ENCODE peak calls at places on chromosomes 13 and 19, in five cellular contexts. I is A673, N is psoas muscle, Z is testis, X is breast epithelium. H is an unnamed sample.

GRCh38 chr19:11342429-11342828 is 3.0 kb upstream of the RAB3D start:
- DNase-seq in I (no peak), N (no peak), Z (no peak), X (no peak), H (no peak)

GRCh38 chr13:80084086-80084676 is 256.7 kb downstream of the SPRY2 start:
- DNase-seq in I (peak; percentile 86), N (no peak), Z (no peak), X (no peak), H (no peak)

GRCh38 chr19:44785271-44785670 is 7.6 kb downstream of the CBLC start:
- DNase-seq in I (no peak), N (no peak), Z (no peak), X (no peak), H (no peak)

GRCh38 chr13:44011036-44011435 is 131.3 kb downstream of the LACC1 start:
- DNase-seq in I (no peak), N (no peak), Z (no peak), X (no peak), H (no peak)

GRCh38 chr13:94712287-94712811 is at the start of gene SOX21:
- DNase-seq in I (no peak), N (no peak), Z (no peak), X (no peak), H (no peak)

GRCh38 chr19:11159598-11160001 is 4.0 kb upstream of the SPC24 start:
- DNase-seq in I (no peak), N (peak; percentile 71), Z (no peak), X (no peak), H (no peak)

GRCh38 chr13:23510544-23510916 is 59.7 kb upstream of the TNFRSF19 start:
- DNase-seq in I (no peak), N (no peak), Z (no peak), X (no peak), H (no peak)

GRCh38 chr19:48918801-48919247 is 14.7 kb upstream of the DHDH start:
- DNase-seq in I (peak; percentile 70), N (no peak), Z (peak; percentile 75), X (no peak), H (no peak)

GRCh38 chr13:29494520-29494919 is 101.0 kb downstream of the SLC7A1 start:
- DNase-seq in I (no peak), N (no peak), Z (no peak), X (no peak), H (no peak)

GRCh38 chr13:76879211-76879875 is 6.9 kb downstream of the KCTD12 start:
- DNase-seq in I (peak; percentile 78), N (peak; percentile 65), Z (peak; percentile 40), X (no peak), H (peak; percentile 26)

GRCh38 chr19:14433454-14434156 is 499 bp downstream of the PKN1 start:
- DNase-seq in I (no peak), N (no peak), Z (peak; percentile 49), X (no peak), H (peak; percentile 45)

GRCh38 chr13:94195715-94196114 is 283.8 kb downstream of the DCT start:
- DNase-seq in I (no peak), N (no peak), Z (no peak), X (no peak), H (no peak)

GRCh38 chr13:26695891-26696311 is 64.7 kb downstream of the GPR12 start:
- DNase-seq in I (no peak), N (no peak), Z (no peak), X (no peak), H (no peak)

GRCh38 chr19:11138659-11139526 is 16.7 kb downstream of the SPC24 start:
- DNase-seq in I (peak; percentile 85), N (peak; percentile 87), Z (peak; percentile 60), X (no peak), H (no peak)

GRCh38 chr19:29404951-29405727 is 120.7 kb upstream of the VSTM2B start:
- DNase-seq in I (no peak), N (no peak), Z (peak; percentile 68), X (no peak), H (no peak)

GRCh38 chr19:2542341-2543069 is 66.6 kb downstream of the GADD45B start:
- DNase-seq in I (no peak), N (no peak), Z (no peak), X (no peak), H (no peak)

GRCh38 chr13:109787135-109787954 is 962 bp upstream of the IRS2 start:
- DNase-seq in I (peak; percentile 78), N (peak; percentile 31), Z (peak; percentile 43), X (no peak), H (peak; percentile 31)

GRCh38 chr13:112642061-112642460 is 47.8 kb upstream of the ATP11A start:
- DNase-seq in I (no peak), N (no peak), Z (no peak), X (peak; percentile 3), H (no peak)

GRCh38 chr19:15394426-15394825 is 14.8 kb upstream of the AKAP8 start:
- DNase-seq in I (no peak), N (no peak), Z (no peak), X (no peak), H (no peak)

GRCh38 chr19:28468701-28469459 is 744.1 kb downstream of the UQCRFS1 start:
- DNase-seq in I (no peak), N (no peak), Z (no peak), X (no peak), H (no peak)

GRCh38 chr19:8635422-8635821 is 5.0 kb downstream of the NFILZ start:
- DNase-seq in I (no peak), N (no peak), Z (no peak), X (no peak), H (no peak)

GRCh38 chr19:44748426-44749254 is at the start of gene BCL3:
- DNase-seq in I (no peak), N (peak; percentile 84), Z (peak; percentile 57), X (peak; percentile 68), H (peak; percentile 73)

GRCh38 chr19:13633109-13633508 is 126.8 kb upstream of the CACNA1A start:
- DNase-seq in I (peak; percentile 74), N (no peak), Z (no peak), X (no peak), H (no peak)

GRCh38 chr19:58379276-58379675 is 1.6 kb downstream of the ZNF837 start:
- DNase-seq in I (no peak), N (no peak), Z (no peak), X (no peak), H (no peak)

GRCh38 chr19:58382997-58383603 is 2.3 kb upstream of the ZNF837 start:
- DNase-seq in I (no peak), N (no peak), Z (no peak), X (no peak), H (no peak)

GRCh38 chr19:58381460-58382220 is 810 bp upstream of the ZNF837 start:
- DNase-seq in I (no peak), N (no peak), Z (no peak), X (no peak), H (no peak)

GRCh38 chr19:58380037-58380735 is 644 bp downstream of the ZNF837 start:
- DNase-seq in I (no peak), N (no peak), Z (no peak), X (no peak), H (no peak)

GRCh38 chr19:58380736-58381459 is at the start of gene ZNF837:
- DNase-seq in I (peak; percentile 100), N (peak; percentile 98), Z (peak; percentile 99), X (peak; percentile 99), H (peak; percentile 96)
- TF ChIP-seq CTCF in I (no peak), N (no peak), Z (no peak), X (peak; percentile 31), H (no peak)

GRCh38 chr19:32464279-32464678 is 58.7 kb downstream of the DPY19L3 start:
- DNase-seq in I (peak; percentile 18), N (no peak), Z (no peak), X (no peak), H (no peak)
- TF ChIP-seq CTCF in I (peak; percentile 62), N (peak; percentile 6), Z (no peak), X (no peak), H (no peak)

GRCh38 chr13:92716749-92717148 is 509.9 kb upstream of the GPC6 start:
- DNase-seq in I (peak; percentile 37), N (no peak), Z (no peak), X (no peak), H (no peak)
- TF ChIP-seq CTCF in I (peak; percentile 56), N (no peak), Z (no peak), X (no peak), H (no peak)

DNA sequence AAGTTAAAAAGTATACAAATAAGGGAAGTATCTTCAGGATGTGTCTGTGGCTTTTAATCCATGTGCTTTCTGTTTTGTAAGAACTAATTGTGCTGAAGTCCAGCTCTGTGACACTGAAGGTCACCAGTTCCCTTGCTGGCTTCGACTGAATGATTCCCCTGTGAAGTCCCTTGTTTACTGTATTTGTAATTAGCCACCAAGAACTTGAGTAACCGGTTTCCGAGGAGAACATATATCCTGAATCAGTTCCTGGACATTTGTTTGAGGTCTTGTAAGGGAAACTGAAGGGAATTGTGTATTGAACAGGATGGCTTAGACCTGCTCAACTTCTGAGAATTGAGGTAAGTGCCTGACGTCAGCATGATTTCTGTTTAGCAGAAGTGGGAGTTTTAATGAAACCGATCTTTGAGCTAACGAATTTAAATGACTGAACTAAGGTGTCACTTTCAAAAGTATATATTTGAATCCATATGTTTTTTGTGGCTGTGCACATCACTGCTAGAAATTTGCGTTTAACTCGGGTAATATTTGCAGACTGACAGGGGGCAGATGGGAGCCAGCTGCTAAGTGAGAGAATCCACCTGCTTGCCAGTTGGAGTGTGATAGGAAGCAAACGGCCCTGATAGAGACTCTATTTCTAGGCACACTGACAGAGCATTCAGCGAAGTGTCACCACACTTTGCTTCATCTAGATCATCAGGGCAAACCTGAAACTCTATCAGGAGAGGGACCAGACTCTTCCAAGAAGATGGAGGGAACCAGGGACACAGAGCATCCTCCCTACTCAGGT is 530.0 kb downstream of the RFC3 start:
- DNase-seq in I (no peak), N (no peak), Z (no peak), X (no peak), H (no peak)
- TF ChIP-seq CTCF in I (no peak), N (no peak), Z (no peak), X (no peak), H (no peak)

DNA sequence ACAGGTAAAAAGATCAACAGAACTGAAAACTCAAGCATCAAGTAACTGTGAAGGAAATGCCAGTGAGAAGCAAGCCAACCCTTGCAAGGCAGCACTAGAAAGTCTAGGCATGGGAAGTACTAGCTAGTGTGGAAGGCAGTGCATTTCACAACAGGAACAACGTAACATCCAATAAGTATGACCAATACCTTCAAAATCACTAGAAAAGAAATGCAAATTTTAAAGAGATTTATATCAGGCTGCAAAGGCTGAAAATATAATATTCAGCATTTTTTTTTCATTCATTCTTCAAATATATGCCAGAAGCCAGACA is 121.9 kb downstream of the DLEU7 start:
- DNase-seq in I (no peak), N (no peak), Z (no peak), X (no peak), H (no peak)
- TF ChIP-seq CTCF in I (no peak), N (no peak), Z (no peak), X (no peak), H (no peak)

GRCh38 chr13:102847272-102848234 is 1.7 kb downstream of the ERCC5 start:
- DNase-seq in I (peak; percentile 61), N (no peak), Z (no peak), X (no peak), H (no peak)
- TF ChIP-seq CTCF in I (peak; percentile 83), N (peak; percentile 70), Z (peak; percentile 54), X (peak; percentile 55), H (no peak)

GRCh38 chr13:102487330-102487729 is 85.5 kb upstream of the FGF14 start:
- DNase-seq in I (peak; percentile 38), N (no peak), Z (no peak), X (no peak), H (no peak)

GRCh38 chr13:102484329-102484728 is 82.5 kb upstream of the FGF14 start:
- DNase-seq in I (peak; percentile 60), N (no peak), Z (no peak), X (no peak), H (no peak)
- TF ChIP-seq CTCF in I (peak; percentile 45), N (no peak), Z (no peak), X (no peak), H (no peak)

H was measured in activated B cell treated with CpG ODN at 0.5 μM for 24 hours.